ENCODE peak calls at places on chromosomes 13 and 19, in eight cellular contexts. Z is Caki2; W is EH; U is activated gamma-delta T cell treated with anti-CD3 and anti-CD28 coated beads, Interleukin-2, amount 50 U/mL, for 16 hours; O is activated T-cell treated with anti-CD3 and anti-CD28 coated beads, Interleukin-2, amount 50 U/mL, for 48 hours; M is heart right ventricle; G is GM03348; P is stimulated activated CD4-positive, alpha-beta T cell treated with anti-CD3 and anti-CD28 coated beads, Interleukin-4, amount 100 ng/mL, for 48 hours. J is an unnamed sample.

GRCh38 chr19:15249560-15249874 is 17.3 kb upstream of the EPHX3 start:
- DNase-seq in W (no peak), Z (no peak), G (no peak), P (no peak), U (no peak), M (no peak), O (no peak), J (no peak)

GRCh38 chr13:19862511-19863313 is 737 bp downstream of the ZMYM5 start:
- DNase-seq in W (peak; percentile 35), O (peak; percentile 72), Z (peak; percentile 47), G (peak; percentile 47), M (peak; percentile 29), P (peak; percentile 28), U (peak; percentile 15), J (peak; percentile 37)

GRCh38 chr19:7888145-7888825 is at the start of gene LRRC8E:
- DNase-seq in O (peak; percentile 72), M (no peak), W (peak; percentile 83), G (peak; percentile 82), U (no peak), Z (peak; percentile 39), P (peak; percentile 48), J (no peak)

GRCh38 chr13:27242642-27243185 is 8.6 kb upstream of the RPL21 start:
- DNase-seq in P (no peak), Z (no peak), M (no peak), O (no peak), U (no peak), G (no peak), W (no peak), J (no peak)

GRCh38 chr13:51935326-51936171 is 73.8 kb downstream of the CCDC70 start:
- DNase-seq in Z (no peak), W (peak; percentile 19), G (peak; percentile 31), P (no peak), O (no peak), M (no peak), U (no peak), J (no peak)

GRCh38 chr13:65724261-65724660 is 1505.9 kb downstream of the PCDH9 start:
- DNase-seq in W (peak; percentile 64), G (peak; percentile 2), O (no peak), P (no peak), M (no peak), Z (no peak), U (no peak), J (no peak)

GRCh38 chr13:55000043-55000442 is 1971.4 kb downstream of the OLFM4 start:
- DNase-seq in U (no peak), G (no peak), Z (no peak), M (no peak), P (no peak), O (no peak), W (no peak), J (no peak)

GRCh38 chr13:43074824-43075510 is 51.6 kb downstream of the DNAJC15 start:
- DNase-seq in G (no peak), O (no peak), M (no peak), P (no peak), W (no peak), Z (no peak), U (no peak), J (no peak)

GRCh38 chr19:13172335-13173128 is 22.3 kb downstream of the IER2 start:
- DNase-seq in M (peak; percentile 80), Z (peak; percentile 97), O (peak; percentile 89), U (peak; percentile 74), P (peak; percentile 78), G (peak; percentile 79), W (peak; percentile 95), J (peak; percentile 38)

GRCh38 chr13:49938921-49939320 is 2.8 kb upstream of the SPRYD7 start:
- DNase-seq in M (no peak), W (no peak), P (no peak), O (no peak), G (no peak), U (no peak), Z (no peak), J (no peak)

GRCh38 chr13:109541081-109541480 is 245.3 kb downstream of the IRS2 start:
- DNase-seq in M (no peak), P (no peak), G (no peak), O (no peak), Z (no peak), W (no peak), U (no peak), J (peak; percentile 7)

GRCh38 chr19:31054430-31054829 is 294.8 kb downstream of the TSHZ3 start:
- DNase-seq in Z (peak; percentile 42), U (no peak), W (peak; percentile 78), P (peak; percentile 12), O (peak; percentile 48), G (peak; percentile 57), M (peak; percentile 14), J (peak; percentile 7)

GRCh38 chr19:48674921-48675824 is 2.4 kb upstream of the NTN5 start:
- DNase-seq in O (peak; percentile 86), W (peak; percentile 85), Z (peak; percentile 80), M (peak; percentile 87), G (peak; percentile 94), P (peak; percentile 65), U (peak; percentile 59), J (peak; percentile 94)

GRCh38 chr19:54325194-54325621 is 12.2 kb upstream of the LILRA5 start:
- DNase-seq in G (peak; percentile 65), W (peak; percentile 33), M (no peak), U (peak; percentile 45), P (peak; percentile 22), Z (peak; percentile 31), O (peak; percentile 49), J (peak; percentile 73)

GRCh38 chr13:49044008-49044407 is 68.3 kb downstream of the FNDC3A start:
- DNase-seq in O (no peak), G (no peak), P (no peak), Z (no peak), U (no peak), M (no peak), W (no peak), J (no peak)

GRCh38 chr19:55348317-55349034 is 6.0 kb downstream of the COX6B2 start:
- DNase-seq in W (no peak), M (no peak), U (no peak), P (no peak), O (no peak), Z (no peak), G (no peak), J (no peak)

GRCh38 chr13:60654405-60654804 is 257.4 kb downstream of the TDRD3 start:
- DNase-seq in O (no peak), G (peak; percentile 34), M (peak; percentile 23), W (no peak), P (no peak), U (no peak), Z (peak; percentile 1), J (peak; percentile 70)

GRCh38 chr19:38193445-38193844 is 30.6 kb downstream of the DPF1 start:
- DNase-seq in P (no peak), M (no peak), Z (no peak), U (no peak), W (no peak), O (no peak), G (no peak), J (no peak)

GRCh38 chr13:49569993-49570689 is 15.2 kb downstream of the RCBTB1 start:
- DNase-seq in M (no peak), G (no peak), Z (no peak), O (no peak), U (no peak), W (no peak), P (no peak), J (no peak)

GRCh38 chr13:106520205-106521004 is 15.1 kb downstream of the EFNB2 start:
- DNase-seq in G (peak; percentile 35), U (no peak), O (no peak), M (no peak), Z (no peak), W (peak; percentile 49), P (no peak), J (peak; percentile 44)

GRCh38 chr13:27137759-27138158 is 33.9 kb downstream of the USP12 start:
- DNase-seq in G (no peak), O (no peak), Z (no peak), M (no peak), W (no peak), P (no peak), U (no peak), J (peak; percentile 24)

GRCh38 chr13:29758591-29759114 is 91.8 kb downstream of the UBL3 start:
- DNase-seq in M (no peak), U (peak; percentile 17), P (peak; percentile 63), G (no peak), O (peak; percentile 76), W (peak; percentile 30), Z (no peak), J (peak; percentile 72)

GRCh38 chr13:46359731-46360130 is 27.3 kb downstream of the RUBCNL start:
- DNase-seq in U (no peak), Z (no peak), G (peak; percentile 87), W (peak; percentile 87), P (no peak), M (no peak), O (no peak), J (no peak)

GRCh38 chr13:110254751-110255553 is 52.0 kb downstream of the COL4A1 start:
- DNase-seq in P (no peak), W (peak; percentile 67), U (no peak), Z (no peak), O (no peak), G (no peak), M (no peak), J (no peak)

GRCh38 chr19:29098863-29099481 is 114.0 kb downstream of the UQCRFS1 start:
- DNase-seq in U (no peak), Z (peak; percentile 97), G (peak; percentile 96), M (peak; percentile 34), O (no peak), P (no peak), W (peak; percentile 90), J (peak; percentile 62)